ENCODE peak calls at places on chromosomes 2 and 18, in ten cellular contexts. P, I, U, B, V, N, X, Z, E and L are unnamed samples.

GRCh38 chr2:8575810-8576423 is 105.9 kb upstream of the ID2 start:
- DNase-seq in P (no peak), I (no peak), U (no peak), B (no peak), V (no peak), N (no peak), X (no peak), Z (no peak), E (no peak), L (no peak)

GRCh38 chr2:217972490-217972889 is 30.3 kb downstream of the TNS1 start:
- DNase-seq in P (no peak), I (no peak), U (no peak), B (peak), V (no peak), N (no peak), X (no peak), Z (no peak), E (no peak), L (no peak)

GRCh38 chr2:47172156-47172921 is 17.2 kb upstream of the STPG4 start:
- DNase-seq in P (no peak), I (no peak), U (no peak), B (no peak), V (no peak), N (no peak), X (no peak), Z (no peak), E (no peak), L (no peak)

GRCh38 chr18:37391698-37392548 is 173.7 kb downstream of the CELF4 start:
- DNase-seq in P (peak), I (no peak), U (no peak), B (no peak), V (no peak), N (no peak), X (no peak), Z (no peak), E (peak), L (no peak)

GRCh38 chr2:178195390-178196166 is 1.3 kb downstream of the OSBPL6 start:
- DNase-seq in P (no peak), I (no peak), U (no peak), B (no peak), V (no peak), N (no peak), X (no peak), Z (peak), E (no peak), L (no peak)

GRCh38 chr18:73824684-73825083 is 322.9 kb downstream of the FBXO15 start:
- DNase-seq in P (no peak), I (peak), U (no peak), B (no peak), V (no peak), N (no peak), X (no peak), Z (no peak), E (no peak), L (peak)

GRCh38 chr18:39434223-39434622 is 1868.6 kb upstream of the CELF4 start:
- DNase-seq in P (no peak), I (no peak), U (no peak), B (peak), V (no peak), N (no peak), X (no peak), Z (no peak), E (no peak), L (no peak)

GRCh38 chr18:49756135-49756534 is 57.2 kb downstream of the ACAA2 start:
- DNase-seq in P (no peak), I (no peak), U (no peak), B (no peak), V (no peak), N (no peak), X (no peak), Z (no peak), E (no peak), L (no peak)

GRCh38 chr18:61888622-61889021 is 4.2 kb downstream of the RNF152 start:
- DNase-seq in P (no peak), I (no peak), U (no peak), B (no peak), V (no peak), N (no peak), X (no peak), Z (no peak), E (no peak), L (no peak)

GRCh38 chr18:51135795-51136194 is 61.7 kb downstream of the MEX3C start:
- DNase-seq in P (no peak), I (no peak), U (no peak), B (no peak), V (no peak), N (no peak), X (no peak), Z (no peak), E (peak), L (no peak)

GRCh38 chr2:36352024-36352398 is 3.6 kb upstream of the CRIM1 start:
- DNase-seq in P (peak), I (no peak), U (no peak), B (peak), V (peak), N (no peak), X (no peak), Z (no peak), E (peak), L (peak)

GRCh38 chr2:169513926-169514325 is 4.4 kb downstream of the KLHL41 start:
- DNase-seq in P (no peak), I (no peak), U (no peak), B (no peak), V (peak), N (no peak), X (no peak), Z (no peak), E (no peak), L (peak)

GRCh38 chr18:48031011-48031480 is 100.6 kb upstream of the SMAD2 start:
- DNase-seq in P (peak), I (no peak), U (no peak), B (peak), V (peak), N (no peak), X (no peak), Z (peak), E (peak), L (peak)

GRCh38 chr2:69572640-69573039 is 70.9 kb downstream of the AAK1 start:
- DNase-seq in P (no peak), I (no peak), U (no peak), B (no peak), V (no peak), N (no peak), X (no peak), Z (no peak), E (no peak), L (peak)

GRCh38 chr2:127100261-127101047 is 6.5 kb downstream of the BIN1 start:
- DNase-seq in P (no peak), I (no peak), U (no peak), B (peak), V (no peak), N (no peak), X (no peak), Z (peak), E (no peak), L (no peak)

GRCh38 chr2:213002383-213002782 is 149.0 kb downstream of the IKZF2 start:
- DNase-seq in P (no peak), I (no peak), U (no peak), B (no peak), V (no peak), N (no peak), X (no peak), Z (no peak), E (no peak), L (no peak)

GRCh38 chr18:1906421-1906820 is 664.9 kb downstream of the METTL4 start:
- DNase-seq in P (no peak), I (no peak), U (no peak), B (no peak), V (no peak), N (no peak), X (no peak), Z (no peak), E (no peak), L (no peak)

GRCh38 chr2:200373196-200373595 is 66.7 kb downstream of the SPATS2L start:
- DNase-seq in P (peak), I (no peak), U (no peak), B (no peak), V (no peak), N (no peak), X (no peak), Z (no peak), E (peak), L (no peak)
- H3K4me3 ChIP-seq in P (peak), I (no peak), U (no peak), B (no peak), V (no peak), N (no peak), X (no peak), Z (no peak), E (peak), L (no peak)

DNA sequence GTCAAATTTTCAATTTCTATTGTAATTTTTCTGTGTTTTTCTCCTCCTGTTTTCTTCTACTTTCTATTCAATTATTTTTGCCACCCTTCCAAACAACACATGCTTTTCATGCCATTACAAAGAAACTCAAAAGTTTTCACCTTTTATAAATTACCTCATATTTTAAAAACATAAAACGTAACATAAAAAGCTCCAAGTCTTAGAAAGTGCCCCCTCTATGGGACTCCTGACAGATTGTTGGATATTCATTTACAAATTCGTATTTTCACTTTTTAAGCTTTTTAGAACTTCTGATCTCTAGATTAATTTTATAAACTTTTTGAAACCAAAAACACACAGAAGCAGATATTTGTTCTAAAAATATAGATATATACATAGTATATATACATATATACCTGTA is 1.6 kb downstream of the COL5A2 start:
- DNase-seq in P (no peak), I (no peak), U (no peak), B (peak), V (no peak), N (no peak), X (no peak), Z (peak), E (no peak), L (peak)
- TF ChIP-seq CTCF in P (no peak), I (peak), U (no peak), B (peak), V (peak), N (no peak), X (no peak), Z (peak), E (no peak), L (peak)

GRCh38 chr18:23716966-23717365 is 27.7 kb downstream of the LAMA3 start:
- DNase-seq in P (no peak), I (no peak), U (no peak), B (no peak), V (no peak), N (no peak), X (no peak), Z (no peak), E (no peak), L (no peak)
- H3K4me3 ChIP-seq in P (no peak), I (no peak), U (no peak), B (no peak), V (no peak), N (no peak), X (no peak), Z (no peak), E (no peak), L (no peak)

GRCh38 chr2:236242057-236242495 is 22.1 kb downstream of the ASB18 start:
- DNase-seq in P (no peak), I (no peak), U (no peak), B (no peak), V (no peak), N (no peak), X (no peak), Z (no peak), E (no peak), L (no peak)

GRCh38 chr2:236239276-236240065 is 24.7 kb downstream of the ASB18 start:
- DNase-seq in P (no peak), I (no peak), U (no peak), B (no peak), V (no peak), N (no peak), X (no peak), Z (no peak), E (no peak), L (no peak)

GRCh38 chr2:236238756-236239155 is 25.4 kb downstream of the ASB18 start:
- DNase-seq in P (no peak), I (no peak), U (no peak), B (no peak), V (no peak), N (no peak), X (no peak), Z (no peak), E (no peak), L (no peak)

GRCh38 chr2:236241181-236242056 is 22.8 kb downstream of the ASB18 start:
- DNase-seq in P (no peak), I (no peak), U (no peak), B (no peak), V (no peak), N (no peak), X (no peak), Z (no peak), E (no peak), L (no peak)

GRCh38 chr2:236240228-236240990 is 23.8 kb downstream of the ASB18 start:
- DNase-seq in P (no peak), I (peak), U (no peak), B (no peak), V (no peak), N (no peak), X (no peak), Z (no peak), E (no peak), L (no peak)
- TF ChIP-seq CTCF in P (no peak), I (no peak), U (no peak), B (no peak), V (no peak), N (no peak), X (no peak), Z (no peak), E (no peak), L (no peak)